ENCODE peak calls at places on chromosomes 1 and 21, in seven cellular contexts. H is astrocyte, J is IMR-90, F is OCI-LY7, K is GM06990, T is kidney epithelial cell, R is dorsolateral prefrontal cortex. B is an unnamed sample.

GRCh38 chr21:32917392-32918135 is 108.2 kb upstream of the OLIG2 start:
- DNase-seq in H (no peak), J (no peak), F (no peak), K (no peak), T (no peak), R (no peak), B (no peak)

GRCh38 chr1:117930173-117930447 is 571 bp downstream of the WDR3 start:
- DNase-seq in H (peak), J (no peak), F (peak), K (no peak), T (no peak), R (no peak), B (no peak)

GRCh38 chr1:151710187-151710586 is 6.4 kb downstream of the CELF3 start:
- DNase-seq in H (peak), J (peak), F (peak), K (peak), T (no peak), R (peak), B (no peak)

GRCh38 chr1:206931709-206932108 is 10.0 kb upstream of the FCMR start:
- DNase-seq in H (no peak), J (no peak), F (peak), K (no peak), T (no peak), R (no peak), B (no peak)

GRCh38 chr1:87706779-87707228 is 378.1 kb downstream of the LMO4 start:
- DNase-seq in H (peak), J (peak), F (no peak), K (no peak), T (no peak), R (no peak), B (no peak)

GRCh38 chr1:221602866-221603265 is 139.0 kb downstream of the DUSP10 start:
- DNase-seq in H (no peak), J (peak), F (no peak), K (no peak), T (no peak), R (no peak), B (no peak)

GRCh38 chr1:229859026-229859425 is 208.0 kb upstream of the GALNT2 start:
- DNase-seq in H (no peak), J (no peak), F (no peak), K (no peak), T (no peak), R (no peak), B (no peak)

GRCh38 chr21:34922487-34922886 is 126.6 kb downstream of the RUNX1 start:
- DNase-seq in H (no peak), J (no peak), F (no peak), K (no peak), T (no peak), R (no peak), B (no peak)

GRCh38 chr21:28207776-28208175 is 784.9 kb downstream of the LTN1 start:
- DNase-seq in H (peak), J (peak), F (no peak), K (no peak), T (no peak), R (no peak), B (no peak)

GRCh38 chr1:66705100-66705499 is 47.2 kb upstream of the DYNLT5 start:
- DNase-seq in H (no peak), J (no peak), F (no peak), K (no peak), T (no peak), R (no peak), B (no peak)

GRCh38 chr1:233620065-233620464 is 6.2 kb downstream of the KCNK1 start:
- DNase-seq in H (no peak), J (no peak), F (no peak), K (peak), T (no peak), R (no peak), B (no peak)

GRCh38 chr1:67732750-67733151 is 47.8 kb downstream of the GADD45A start:
- DNase-seq in H (no peak), J (peak), F (peak), K (no peak), T (no peak), R (no peak), B (no peak)

GRCh38 chr1:241482761-241483250 is 36.7 kb downstream of the FH start:
- DNase-seq in H (peak), J (peak), F (no peak), K (no peak), T (peak), R (no peak), B (no peak)

GRCh38 chr1:153032677-153033308 is 1.8 kb downstream of the SPRR1B start:
- DNase-seq in H (peak), J (peak), F (peak), K (no peak), T (peak), R (no peak), B (no peak)

GRCh38 chr1:17925838-17926237 is 170.7 kb downstream of the ACTL8 start:
- DNase-seq in H (no peak), J (no peak), F (no peak), K (no peak), T (no peak), R (no peak), B (no peak)

GRCh38 chr1:93638307-93638847 is 43.3 kb downstream of the BCAR3 start:
- DNase-seq in H (peak), J (no peak), F (no peak), K (no peak), T (no peak), R (no peak), B (no peak)

GRCh38 chr1:1577367-1578011 is 2.8 kb upstream of the SSU72 start:
- DNase-seq in H (no peak), J (no peak), F (no peak), K (no peak), T (no peak), R (no peak), B (no peak)

GRCh38 chr1:227745568-227745967 is 10.3 kb downstream of the SNAP47 start:
- DNase-seq in H (no peak), J (no peak), F (no peak), K (no peak), T (no peak), R (no peak), B (no peak)

GRCh38 chr1:230127105-230128054 is 60.3 kb downstream of the GALNT2 start:
- DNase-seq in H (no peak), J (no peak), F (no peak), K (no peak), T (no peak), R (no peak), B (no peak)

GRCh38 chr1:115184260-115184950 is 95.1 kb upstream of the TSPAN2 start:
- DNase-seq in H (peak), J (no peak), F (no peak), K (no peak), T (no peak), R (no peak), B (no peak)

GRCh38 chr1:205355054-205355453 is 1.7 kb downstream of the KLHDC8A start:
- DNase-seq in H (no peak), J (no peak), F (no peak), K (no peak), T (no peak), R (peak), B (no peak)

GRCh38 chr1:18540136-18540765 is 59.5 kb downstream of the KLHDC7A start:
- DNase-seq in H (no peak), J (no peak), F (no peak), K (no peak), T (no peak), R (peak), B (no peak)

GRCh38 chr1:165842363-165843129 is 15.1 kb downstream of the UCK2 start:
- DNase-seq in H (peak), J (peak), F (peak), K (peak), T (no peak), R (peak), B (no peak)

GRCh38 chr21:38333290-38334272 is 76.8 kb downstream of the KCNJ15 start:
- DNase-seq in H (no peak), J (no peak), F (no peak), K (no peak), T (no peak), R (no peak), B (no peak)
- TF ChIP-seq CTCF in H (peak), J (peak), F (no peak), K (peak), T (peak), R (peak), B (no peak)

DNA sequence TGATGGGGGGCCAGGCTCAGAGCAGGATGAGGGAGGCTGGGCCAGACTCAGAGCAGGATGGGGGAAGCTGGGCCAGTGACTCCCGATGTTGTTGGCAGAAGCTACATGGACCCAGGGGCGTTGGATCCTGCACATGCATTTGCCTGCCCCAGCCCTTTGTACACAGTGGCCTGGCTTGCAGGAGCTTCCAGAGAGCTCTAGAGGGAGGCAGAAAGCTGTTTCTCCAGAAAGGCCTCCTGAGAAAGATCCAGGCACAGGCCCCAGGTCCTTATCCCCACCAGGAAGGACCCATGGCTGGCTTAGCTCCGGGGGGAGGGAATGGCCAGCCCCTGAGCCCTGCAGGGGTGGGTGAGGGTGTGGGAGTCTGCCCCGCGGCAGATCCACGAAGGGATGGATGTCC is 106.6 kb upstream of the ACTRT2 start:
- DNase-seq in H (no peak), J (no peak), F (no peak), K (no peak), T (no peak), R (no peak), B (no peak)
- TF ChIP-seq CTCF in H (no peak), J (no peak), F (no peak), K (no peak), T (no peak), R (peak), B (no peak)

GRCh38 chr1:3419415-3420204 is 34.9 kb upstream of the ARHGEF16 start:
- DNase-seq in H (no peak), J (no peak), F (no peak), K (no peak), T (no peak), R (no peak), B (no peak)

GRCh38 chr1:3417954-3418353 is 36.5 kb upstream of the ARHGEF16 start:
- DNase-seq in H (no peak), J (no peak), F (no peak), K (no peak), T (no peak), R (no peak), B (no peak)

GRCh38 chr1:3415260-3415952 is 39.1 kb upstream of the ARHGEF16 start:
- DNase-seq in H (no peak), J (no peak), F (no peak), K (no peak), T (no peak), R (no peak), B (no peak)

GRCh38 chr1:3418600-3418999 is 35.9 kb upstream of the ARHGEF16 start:
- DNase-seq in H (no peak), J (no peak), F (no peak), K (no peak), T (no peak), R (no peak), B (no peak)

GRCh38 chr1:3417082-3417728 is 37.3 kb upstream of the ARHGEF16 start:
- DNase-seq in H (no peak), J (no peak), F (no peak), K (no peak), T (no peak), R (no peak), B (no peak)
- TF ChIP-seq CTCF in H (peak), J (no peak), F (peak), K (peak), T (peak), R (no peak), B (no peak)

DNA sequence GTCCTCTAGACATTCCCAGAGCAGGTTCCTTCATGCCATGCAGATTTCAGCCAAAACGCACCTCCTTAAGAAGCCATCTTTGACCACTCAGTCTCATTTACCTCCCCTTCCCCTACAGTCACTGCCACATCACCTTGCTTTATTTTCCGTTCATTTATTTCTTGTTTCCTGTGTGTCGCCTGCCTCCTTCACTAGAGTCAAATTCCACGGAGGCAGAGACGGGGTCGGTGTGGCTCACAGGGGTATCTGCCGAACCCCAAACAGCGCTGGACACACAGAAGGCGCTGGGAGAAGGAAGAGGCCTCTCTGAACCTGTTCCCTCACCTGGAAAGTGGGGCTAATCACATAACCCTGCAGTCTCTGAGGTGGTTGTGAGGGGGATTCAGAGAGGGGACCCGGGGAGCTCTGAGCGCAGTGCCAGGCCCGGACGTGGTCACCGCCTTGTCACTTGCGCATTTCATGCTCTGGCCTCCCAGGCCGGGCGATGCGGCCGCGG is 23.6 kb upstream of the DMBX1 start:
- DNase-seq in H (no peak), J (no peak), F (no peak), K (no peak), T (no peak), R (no peak), B (no peak)
- TF ChIP-seq CTCF in H (no peak), J (no peak), F (no peak), K (no peak), T (no peak), R (no peak), B (no peak)

GRCh38 chr21:26097475-26097874 is 73.1 kb downstream of the APP start:
- DNase-seq in H (no peak), J (no peak), F (no peak), K (no peak), T (no peak), R (no peak), B (peak)
- TF ChIP-seq CTCF in H (no peak), J (no peak), F (no peak), K (no peak), T (no peak), R (no peak), B (no peak)

DNA sequence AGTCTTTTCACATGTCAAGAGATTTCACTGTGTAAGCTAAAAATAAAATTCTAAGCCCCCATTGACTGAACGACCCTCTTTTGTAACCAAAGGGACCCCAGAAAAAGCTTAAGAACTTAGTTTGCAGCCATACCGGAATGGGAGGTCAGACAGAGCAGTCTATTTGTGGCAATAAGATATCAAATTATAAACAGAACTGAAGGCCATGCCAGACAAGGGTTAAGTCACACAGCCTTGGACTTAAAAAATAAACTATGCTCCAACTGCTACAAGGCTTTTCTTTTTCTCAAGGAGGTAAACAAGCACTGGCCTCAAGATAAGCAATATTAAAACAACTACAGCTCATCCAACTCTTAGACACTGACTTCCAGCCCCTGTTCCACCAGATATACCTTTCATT is 256.9 kb downstream of the BACH1 start:
- DNase-seq in H (no peak), J (no peak), F (no peak), K (no peak), T (no peak), R (no peak), B (no peak)
- TF ChIP-seq CTCF in H (no peak), J (no peak), F (no peak), K (no peak), T (no peak), R (no peak), B (no peak)